ENCODE peak calls at places on chromosomes 6 and 20, in nine cellular contexts. H, G, Q, W, V, U, L, P and R are unnamed samples.

GRCh38 chr20:36303020-36303595 is 3.0 kb upstream of the DLGAP4 start:
- DNase-seq in H (no peak), G (no peak), Q (peak), W (no peak), V (no peak), U (no peak), L (no peak), P (no peak), R (no peak)

GRCh38 chr20:9555781-9556180 is 41.4 kb downstream of the LAMP5 start:
- DNase-seq in H (no peak), G (no peak), Q (no peak), W (no peak), V (no peak), U (no peak), L (no peak), P (no peak), R (peak)

GRCh38 chr6:37663016-37663810 is 34.5 kb downstream of the MDGA1 start:
- DNase-seq in H (no peak), G (no peak), Q (no peak), W (no peak), V (no peak), U (no peak), L (no peak), P (no peak), R (no peak)

GRCh38 chr6:66435321-66435720 is 728.3 kb upstream of the EYS start:
- DNase-seq in H (no peak), G (no peak), Q (no peak), W (no peak), V (no peak), U (no peak), L (no peak), P (no peak), R (peak)

GRCh38 chr6:162099685-162100084 is 627.9 kb downstream of the PRKN start:
- DNase-seq in H (peak), G (no peak), Q (no peak), W (peak), V (no peak), U (no peak), L (no peak), P (no peak), R (peak)

GRCh38 chr20:54122189-54122588 is 51.6 kb downstream of the CYP24A1 start:
- DNase-seq in H (no peak), G (no peak), Q (no peak), W (no peak), V (no peak), U (no peak), L (no peak), P (no peak), R (peak)

GRCh38 chr6:108737594-108738546 is 110.4 kb upstream of the ARMC2 start:
- DNase-seq in H (peak), G (peak), Q (no peak), W (peak), V (peak), U (no peak), L (no peak), P (no peak), R (peak)

GRCh38 chr6:135088818-135089809 is 34.5 kb upstream of the HBS1L start:
- DNase-seq in H (no peak), G (no peak), Q (no peak), W (peak), V (no peak), U (no peak), L (no peak), P (peak), R (peak)

GRCh38 chr20:16801919-16802651 is 53.9 kb downstream of the OTOR start:
- DNase-seq in H (peak), G (peak), Q (peak), W (peak), V (no peak), U (peak), L (peak), P (peak), R (peak)

GRCh38 chr20:19922716-19923115 is 94.4 kb upstream of the NAA20 start:
- DNase-seq in H (no peak), G (no peak), Q (no peak), W (no peak), V (no peak), U (no peak), L (no peak), P (no peak), R (no peak)

GRCh38 chr20:19918965-19919329 is 98.2 kb upstream of the NAA20 start:
- DNase-seq in H (no peak), G (no peak), Q (no peak), W (no peak), V (no peak), U (no peak), L (no peak), P (no peak), R (no peak)

GRCh38 chr20:19920388-19921138 is 96.6 kb upstream of the NAA20 start:
- DNase-seq in H (no peak), G (no peak), Q (no peak), W (no peak), V (no peak), U (no peak), L (no peak), P (no peak), R (no peak)

GRCh38 chr20:19923762-19924161 is 93.4 kb upstream of the NAA20 start:
- DNase-seq in H (no peak), G (no peak), Q (no peak), W (no peak), V (no peak), U (no peak), L (no peak), P (no peak), R (no peak)

DNA sequence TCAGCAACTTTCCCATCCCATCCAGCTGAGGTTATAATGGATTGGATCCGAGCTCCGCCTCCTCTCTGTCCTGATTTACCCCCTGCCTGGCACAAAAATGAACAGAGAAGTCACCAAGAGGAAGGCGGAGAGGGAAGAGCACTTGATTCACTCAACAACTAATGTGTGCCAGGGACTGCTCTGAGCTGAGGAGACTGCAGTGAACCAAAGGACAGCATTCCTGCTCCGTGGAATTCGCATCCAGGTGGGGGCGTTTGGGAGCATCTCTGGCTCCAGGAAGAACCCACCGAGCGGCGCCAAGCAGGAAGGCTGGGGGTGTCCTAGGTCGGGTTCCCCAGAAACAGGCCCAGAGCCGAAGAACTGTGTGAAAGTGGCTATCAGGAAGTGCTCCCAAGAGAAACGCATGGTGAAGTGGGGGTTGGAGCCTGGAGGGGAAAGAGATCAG is 95.8 kb upstream of the NAA20 start:
- DNase-seq in H (no peak), G (no peak), Q (peak), W (no peak), V (no peak), U (peak), L (no peak), P (no peak), R (no peak)
- H3K27ac ChIP-seq in H (no peak), G (peak), Q (peak), W (no peak), V (no peak), U (no peak), L (peak), P (no peak), R (peak)

GRCh38 chr20:37781626-37782025 is 87.8 kb downstream of the CTNNBL1 start:
- DNase-seq in H (no peak), G (no peak), Q (no peak), W (no peak), V (no peak), U (no peak), L (no peak), P (no peak), R (no peak)
- TF ChIP-seq CTCF in H (no peak), G (no peak), Q (no peak), W (peak), V (no peak), U (no peak), L (no peak), P (no peak), R (no peak)

DNA sequence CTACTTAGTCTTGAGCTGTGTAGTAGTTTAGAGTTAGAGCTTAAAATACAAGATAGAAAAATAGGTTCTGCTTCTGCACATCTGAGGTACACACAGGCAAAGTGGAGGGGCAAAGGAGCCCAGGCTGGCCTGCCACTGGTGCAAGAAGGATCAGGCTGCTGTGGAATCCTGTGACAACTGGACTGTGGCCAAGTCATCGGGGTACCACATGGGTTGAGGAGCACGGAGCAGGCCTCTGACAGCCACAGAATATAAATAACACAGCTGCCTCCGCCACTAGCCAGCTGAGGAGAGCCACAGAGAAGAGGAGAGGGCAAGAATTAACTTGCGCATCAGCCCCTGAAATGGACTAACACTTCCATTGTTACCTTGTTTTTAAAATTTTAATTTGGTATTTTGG is 206.0 kb upstream of the MARCKS start:
- DNase-seq in H (no peak), G (peak), Q (no peak), W (no peak), V (no peak), U (no peak), L (no peak), P (no peak), R (no peak)
- H3K27ac ChIP-seq in H (no peak), G (no peak), Q (no peak), W (no peak), V (no peak), U (no peak), L (no peak), P (no peak), R (peak)

GRCh38 chr6:11093065-11093590 is 506 bp upstream of the SMIM13 start:
- DNase-seq in H (no peak), G (peak), Q (no peak), W (no peak), V (no peak), U (peak), L (no peak), P (peak), R (peak)

GRCh38 chr6:11092654-11093053 is 980 bp upstream of the SMIM13 start:
- DNase-seq in H (no peak), G (no peak), Q (no peak), W (no peak), V (no peak), U (no peak), L (no peak), P (no peak), R (peak)

GRCh38 chr6:11094411-11094851 is 797 bp downstream of the SMIM13 start:
- DNase-seq in H (peak), G (peak), Q (no peak), W (peak), V (no peak), U (peak), L (no peak), P (peak), R (peak)

GRCh38 chr6:11096109-11096508 is 2.5 kb downstream of the SMIM13 start:
- DNase-seq in H (peak), G (peak), Q (no peak), W (peak), V (no peak), U (peak), L (no peak), P (no peak), R (peak)

DNA sequence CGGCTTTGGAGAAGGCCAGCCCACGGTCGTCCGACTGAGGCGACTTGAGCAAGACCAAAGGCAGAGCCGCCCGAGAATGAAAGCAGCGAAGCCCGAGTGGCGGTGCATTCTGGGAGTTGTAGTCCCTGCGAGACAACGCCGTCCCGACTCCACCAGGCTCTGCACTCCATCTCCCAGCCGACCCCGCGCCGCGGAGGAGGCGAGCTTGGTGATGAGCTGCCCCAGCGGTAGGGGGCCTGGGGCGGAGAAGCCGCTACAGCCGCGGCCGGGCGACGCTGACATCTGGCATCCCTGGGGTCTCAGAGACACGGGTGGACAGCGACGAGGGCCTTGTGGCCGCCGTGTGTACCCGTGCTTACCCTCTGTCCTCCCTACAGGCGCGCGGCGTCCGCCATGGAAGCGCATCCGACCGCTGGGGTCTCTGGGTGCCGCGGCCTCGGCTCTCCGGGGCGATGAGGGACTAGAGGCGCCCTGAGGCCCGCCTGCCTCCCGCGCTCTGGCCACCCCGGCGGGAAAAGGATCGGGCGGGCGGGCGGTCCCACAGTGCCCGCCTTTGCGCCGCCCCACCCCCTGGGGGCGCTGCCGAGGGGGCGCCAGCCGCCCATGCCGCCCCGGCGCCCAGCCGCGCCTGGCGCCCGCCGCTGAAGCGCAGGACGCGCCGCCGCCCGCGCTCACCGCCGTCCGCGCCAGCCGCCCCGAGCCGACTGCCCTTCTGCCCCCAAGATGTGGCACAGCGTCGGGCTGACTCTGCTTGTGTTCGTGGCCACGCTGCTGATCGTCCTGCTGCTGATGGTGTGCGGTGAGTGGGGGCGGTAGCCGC is at the start of gene SMIM13:
- DNase-seq in H (peak), G (peak), Q (peak), W (peak), V (peak), U (peak), L (peak), P (peak), R (peak)
- TF ChIP-seq CTCF in H (peak), G (peak), Q (peak), W (peak), V (peak), U (peak), L (peak), P (peak), R (peak)

DNA sequence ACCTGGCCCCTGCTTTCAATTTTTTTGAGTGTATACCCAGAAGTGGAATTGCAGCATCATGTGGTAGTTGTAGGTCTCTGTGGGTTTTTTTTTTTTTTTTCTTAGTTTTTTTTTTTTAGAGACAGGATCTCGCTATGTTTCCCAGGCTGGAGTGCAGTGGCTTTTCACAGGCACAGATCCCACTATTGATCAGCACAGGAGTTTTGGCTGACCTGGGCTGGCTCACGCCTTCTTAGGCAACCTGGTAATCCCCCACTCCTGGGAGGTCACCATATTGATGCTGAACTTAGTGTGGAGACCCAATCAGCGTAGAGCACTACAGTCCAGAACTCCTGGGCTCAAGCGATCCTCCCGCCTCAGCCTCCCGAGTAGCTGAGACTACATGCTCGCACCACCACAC is 25.9 kb downstream of the MTO1 start:
- DNase-seq in H (no peak), G (no peak), Q (no peak), W (no peak), V (no peak), U (no peak), L (no peak), P (no peak), R (no peak)
- H3K27ac ChIP-seq in H (no peak), G (no peak), Q (no peak), W (no peak), V (no peak), U (no peak), L (no peak), P (no peak), R (no peak)